ENCODE peak calls at places on chromosomes 6 and 20, in eight cellular contexts. One of them, this sample, is unnamed.

GRCh38 chr20:63064745-63065711 is 58.3 kb upstream of the BHLHE23 start:
- DNase-seq in breast epithelium: peak; percentile 48
- DNase-seq in neural progenitor cell: no peak
- DNase-seq in sigmoid colon: peak; percentile 53
- DNase-seq in CD8-positive, alpha-beta T cell: no peak
- DNase-seq in brain microvascular endothelial cell: no peak
- DNase-seq in effector memory CD4-positive, alpha-beta T cell: no peak
- DNase-seq in GM23248: no peak
- DNase-seq in this sample: no peak

GRCh38 chr6:44004625-44005506 is 122.4 kb downstream of the MRPL14 start:
- DNase-seq in breast epithelium: no peak
- DNase-seq in neural progenitor cell: no peak
- DNase-seq in sigmoid colon: no peak
- DNase-seq in CD8-positive, alpha-beta T cell: no peak
- DNase-seq in brain microvascular endothelial cell: no peak
- DNase-seq in effector memory CD4-positive, alpha-beta T cell: no peak
- DNase-seq in GM23248: peak; percentile 35
- DNase-seq in this sample: no peak

GRCh38 chr20:38023181-38024085 is 9.8 kb downstream of the TTI1 start:
- DNase-seq in breast epithelium: no peak
- DNase-seq in neural progenitor cell: no peak
- DNase-seq in sigmoid colon: no peak
- DNase-seq in CD8-positive, alpha-beta T cell: no peak
- DNase-seq in brain microvascular endothelial cell: peak; percentile 62
- DNase-seq in effector memory CD4-positive, alpha-beta T cell: no peak
- DNase-seq in GM23248: peak; percentile 45
- DNase-seq in this sample: no peak

GRCh38 chr6:1383729-1384548 is 5.4 kb upstream of the FOXF2 start:
- DNase-seq in breast epithelium: no peak
- DNase-seq in neural progenitor cell: peak; percentile 55
- DNase-seq in sigmoid colon: no peak
- DNase-seq in CD8-positive, alpha-beta T cell: no peak
- DNase-seq in brain microvascular endothelial cell: no peak
- DNase-seq in effector memory CD4-positive, alpha-beta T cell: no peak
- DNase-seq in GM23248: no peak
- DNase-seq in this sample: no peak

GRCh38 chr6:141484726-141485125 is 648.0 kb upstream of the GJE1 start:
- DNase-seq in breast epithelium: no peak
- DNase-seq in neural progenitor cell: no peak
- DNase-seq in sigmoid colon: no peak
- DNase-seq in CD8-positive, alpha-beta T cell: no peak
- DNase-seq in brain microvascular endothelial cell: no peak
- DNase-seq in effector memory CD4-positive, alpha-beta T cell: no peak
- DNase-seq in GM23248: no peak
- DNase-seq in this sample: no peak

GRCh38 chr20:36384022-36384619 is 78.0 kb downstream of the DLGAP4 start:
- DNase-seq in breast epithelium: no peak
- DNase-seq in neural progenitor cell: peak; percentile 92
- DNase-seq in sigmoid colon: no peak
- DNase-seq in CD8-positive, alpha-beta T cell: peak; percentile 25
- DNase-seq in brain microvascular endothelial cell: peak; percentile 8
- DNase-seq in effector memory CD4-positive, alpha-beta T cell: no peak
- DNase-seq in GM23248: peak; percentile 65
- DNase-seq in this sample: peak; percentile 52

GRCh38 chr6:161301338-161301737 is 27.5 kb upstream of the AGPAT4 start:
- DNase-seq in breast epithelium: no peak
- DNase-seq in neural progenitor cell: no peak
- DNase-seq in sigmoid colon: no peak
- DNase-seq in CD8-positive, alpha-beta T cell: no peak
- DNase-seq in brain microvascular endothelial cell: peak; percentile 47
- DNase-seq in effector memory CD4-positive, alpha-beta T cell: no peak
- DNase-seq in GM23248: peak; percentile 86
- DNase-seq in this sample: no peak

GRCh38 chr6:125631165-125631564 is 118.3 kb upstream of the HEY2 start:
- DNase-seq in breast epithelium: no peak
- DNase-seq in neural progenitor cell: no peak
- DNase-seq in sigmoid colon: no peak
- DNase-seq in CD8-positive, alpha-beta T cell: no peak
- DNase-seq in brain microvascular endothelial cell: no peak
- DNase-seq in effector memory CD4-positive, alpha-beta T cell: no peak
- DNase-seq in GM23248: no peak
- DNase-seq in this sample: no peak

GRCh38 chr20:10721112-10721896 is 47.5 kb upstream of the JAG1 start:
- DNase-seq in breast epithelium: no peak
- DNase-seq in neural progenitor cell: no peak
- DNase-seq in sigmoid colon: no peak
- DNase-seq in CD8-positive, alpha-beta T cell: no peak
- DNase-seq in brain microvascular endothelial cell: peak; percentile 57
- DNase-seq in effector memory CD4-positive, alpha-beta T cell: no peak
- DNase-seq in GM23248: no peak
- DNase-seq in this sample: no peak

GRCh38 chr6:42120895-42121865 is 21.2 kb downstream of the C6orf132 start:
- DNase-seq in breast epithelium: no peak
- DNase-seq in neural progenitor cell: no peak
- DNase-seq in sigmoid colon: no peak
- DNase-seq in CD8-positive, alpha-beta T cell: no peak
- DNase-seq in brain microvascular endothelial cell: no peak
- DNase-seq in effector memory CD4-positive, alpha-beta T cell: no peak
- DNase-seq in GM23248: peak; percentile 64
- DNase-seq in this sample: no peak

GRCh38 chr20:37471741-37472235 is 49.3 kb upstream of the NNAT start:
- DNase-seq in breast epithelium: no peak
- DNase-seq in neural progenitor cell: no peak
- DNase-seq in sigmoid colon: no peak
- DNase-seq in CD8-positive, alpha-beta T cell: no peak
- DNase-seq in brain microvascular endothelial cell: no peak
- DNase-seq in effector memory CD4-positive, alpha-beta T cell: no peak
- DNase-seq in GM23248: no peak
- DNase-seq in this sample: no peak

GRCh38 chr6:1553562-1554088 is 56.1 kb upstream of the FOXC1 start:
- DNase-seq in breast epithelium: no peak
- DNase-seq in neural progenitor cell: no peak
- DNase-seq in sigmoid colon: no peak
- DNase-seq in CD8-positive, alpha-beta T cell: no peak
- DNase-seq in brain microvascular endothelial cell: no peak
- DNase-seq in effector memory CD4-positive, alpha-beta T cell: no peak
- DNase-seq in GM23248: peak; percentile 31
- DNase-seq in this sample: no peak

GRCh38 chr20:59640267-59640666 is 35.9 kb downstream of the PHACTR3 start:
- DNase-seq in breast epithelium: no peak
- DNase-seq in neural progenitor cell: no peak
- DNase-seq in sigmoid colon: peak; percentile 52
- DNase-seq in CD8-positive, alpha-beta T cell: no peak
- DNase-seq in brain microvascular endothelial cell: no peak
- DNase-seq in effector memory CD4-positive, alpha-beta T cell: no peak
- DNase-seq in GM23248: no peak
- DNase-seq in this sample: no peak

GRCh38 chr6:164322533-164322932 is 908.0 kb downstream of the QKI start:
- DNase-seq in breast epithelium: no peak
- DNase-seq in neural progenitor cell: no peak
- DNase-seq in sigmoid colon: no peak
- DNase-seq in CD8-positive, alpha-beta T cell: no peak
- DNase-seq in brain microvascular endothelial cell: peak; percentile 81
- DNase-seq in effector memory CD4-positive, alpha-beta T cell: no peak
- DNase-seq in GM23248: peak; percentile 71
- DNase-seq in this sample: no peak

GRCh38 chr6:92723390-92723931 is 695.9 kb downstream of the EPHA7 start:
- DNase-seq in breast epithelium: no peak
- DNase-seq in neural progenitor cell: no peak
- DNase-seq in sigmoid colon: peak; percentile 58
- DNase-seq in CD8-positive, alpha-beta T cell: no peak
- DNase-seq in brain microvascular endothelial cell: no peak
- DNase-seq in effector memory CD4-positive, alpha-beta T cell: no peak
- DNase-seq in GM23248: no peak
- DNase-seq in this sample: peak; percentile 14

GRCh38 chr6:38168699-38169098 is 349.2 kb downstream of the ZFAND3 start:
- DNase-seq in breast epithelium: no peak
- DNase-seq in neural progenitor cell: no peak
- DNase-seq in sigmoid colon: no peak
- DNase-seq in CD8-positive, alpha-beta T cell: no peak
- DNase-seq in brain microvascular endothelial cell: no peak
- DNase-seq in effector memory CD4-positive, alpha-beta T cell: no peak
- DNase-seq in GM23248: no peak
- DNase-seq in this sample: no peak

GRCh38 chr20:37596890-37597539 is 69.3 kb upstream of the BLCAP start:
- DNase-seq in breast epithelium: no peak
- DNase-seq in neural progenitor cell: no peak
- DNase-seq in sigmoid colon: no peak
- DNase-seq in CD8-positive, alpha-beta T cell: no peak
- DNase-seq in brain microvascular endothelial cell: no peak
- DNase-seq in effector memory CD4-positive, alpha-beta T cell: no peak
- DNase-seq in GM23248: no peak
- DNase-seq in this sample: no peak

GRCh38 chr6:128494440-128494839 is 26.0 kb downstream of the PTPRK start:
- DNase-seq in breast epithelium: no peak
- DNase-seq in neural progenitor cell: peak; percentile 78
- DNase-seq in sigmoid colon: no peak
- DNase-seq in CD8-positive, alpha-beta T cell: no peak
- DNase-seq in brain microvascular endothelial cell: no peak
- DNase-seq in effector memory CD4-positive, alpha-beta T cell: no peak
- DNase-seq in GM23248: no peak
- DNase-seq in this sample: no peak

GRCh38 chr6:109513571-109514071 is 30.6 kb upstream of the ZBTB24 start:
- DNase-seq in breast epithelium: no peak
- DNase-seq in neural progenitor cell: peak; percentile 43
- DNase-seq in sigmoid colon: no peak
- DNase-seq in CD8-positive, alpha-beta T cell: no peak
- DNase-seq in brain microvascular endothelial cell: peak; percentile 93
- DNase-seq in effector memory CD4-positive, alpha-beta T cell: no peak
- DNase-seq in GM23248: peak; percentile 68
- DNase-seq in this sample: no peak

GRCh38 chr6:159305159-159305558 is 136.0 kb downstream of the FNDC1 start:
- DNase-seq in breast epithelium: no peak
- DNase-seq in neural progenitor cell: no peak
- DNase-seq in sigmoid colon: no peak
- DNase-seq in CD8-positive, alpha-beta T cell: no peak
- DNase-seq in brain microvascular endothelial cell: no peak
- DNase-seq in effector memory CD4-positive, alpha-beta T cell: no peak
- DNase-seq in GM23248: no peak
- DNase-seq in this sample: no peak

GRCh38 chr6:47169785-47170685 is 127.9 kb upstream of the ADGRF1 start:
- DNase-seq in breast epithelium: no peak
- DNase-seq in neural progenitor cell: no peak
- DNase-seq in sigmoid colon: no peak
- DNase-seq in CD8-positive, alpha-beta T cell: no peak
- DNase-seq in brain microvascular endothelial cell: peak; percentile 26
- DNase-seq in effector memory CD4-positive, alpha-beta T cell: no peak
- DNase-seq in GM23248: peak; percentile 61
- DNase-seq in this sample: no peak

GRCh38 chr6:91523511-91523910 is 936.6 kb upstream of the MAP3K7 start:
- DNase-seq in breast epithelium: no peak
- DNase-seq in neural progenitor cell: no peak
- DNase-seq in sigmoid colon: no peak
- DNase-seq in CD8-positive, alpha-beta T cell: no peak
- DNase-seq in brain microvascular endothelial cell: no peak
- DNase-seq in effector memory CD4-positive, alpha-beta T cell: no peak
- DNase-seq in GM23248: no peak
- DNase-seq in this sample: no peak

GRCh38 chr6:6588924-6589696 is 590 bp downstream of the LY86 start:
- DNase-seq in breast epithelium: no peak
- DNase-seq in neural progenitor cell: no peak
- DNase-seq in sigmoid colon: no peak
- DNase-seq in CD8-positive, alpha-beta T cell: no peak
- DNase-seq in brain microvascular endothelial cell: no peak
- DNase-seq in effector memory CD4-positive, alpha-beta T cell: no peak
- DNase-seq in GM23248: no peak
- DNase-seq in this sample: peak; percentile 21

GRCh38 chr6:54747955-54748354 is 98.6 kb upstream of the FAM83B start:
- DNase-seq in breast epithelium: no peak
- DNase-seq in neural progenitor cell: no peak
- DNase-seq in sigmoid colon: no peak
- DNase-seq in CD8-positive, alpha-beta T cell: no peak
- DNase-seq in brain microvascular endothelial cell: no peak
- DNase-seq in effector memory CD4-positive, alpha-beta T cell: no peak
- DNase-seq in GM23248: no peak
- DNase-seq in this sample: no peak

GRCh38 chr6:56356431-56356830 is 109.1 kb upstream of the COL21A1 start:
- DNase-seq in breast epithelium: no peak
- DNase-seq in neural progenitor cell: no peak
- DNase-seq in sigmoid colon: no peak
- DNase-seq in CD8-positive, alpha-beta T cell: no peak
- DNase-seq in brain microvascular endothelial cell: peak; percentile 20
- DNase-seq in effector memory CD4-positive, alpha-beta T cell: no peak
- DNase-seq in GM23248: peak; percentile 79
- DNase-seq in this sample: no peak

GRCh38 chr6:167493310-167493709 is 168.4 kb downstream of the TTLL2 start:
- DNase-seq in breast epithelium: no peak
- DNase-seq in neural progenitor cell: no peak
- DNase-seq in sigmoid colon: peak; percentile 8
- DNase-seq in CD8-positive, alpha-beta T cell: no peak
- DNase-seq in brain microvascular endothelial cell: no peak
- DNase-seq in effector memory CD4-positive, alpha-beta T cell: no peak
- DNase-seq in GM23248: no peak
- DNase-seq in this sample: no peak
- H3K4me3 ChIP-seq in breast epithelium: no peak overlapping the region
- H3K4me3 ChIP-seq in neural progenitor cell: no peak overlapping the region
- H3K4me3 ChIP-seq in sigmoid colon: no peak overlapping the region
- H3K4me3 ChIP-seq in CD8-positive, alpha-beta T cell: no peak overlapping the region
- H3K4me3 ChIP-seq in brain microvascular endothelial cell: no peak overlapping the region
- H3K4me3 ChIP-seq in effector memory CD4-positive, alpha-beta T cell: no peak overlapping the region
- H3K4me3 ChIP-seq in GM23248: no peak overlapping the region
- H3K4me3 ChIP-seq in this sample: no peak overlapping the region

DNA sequence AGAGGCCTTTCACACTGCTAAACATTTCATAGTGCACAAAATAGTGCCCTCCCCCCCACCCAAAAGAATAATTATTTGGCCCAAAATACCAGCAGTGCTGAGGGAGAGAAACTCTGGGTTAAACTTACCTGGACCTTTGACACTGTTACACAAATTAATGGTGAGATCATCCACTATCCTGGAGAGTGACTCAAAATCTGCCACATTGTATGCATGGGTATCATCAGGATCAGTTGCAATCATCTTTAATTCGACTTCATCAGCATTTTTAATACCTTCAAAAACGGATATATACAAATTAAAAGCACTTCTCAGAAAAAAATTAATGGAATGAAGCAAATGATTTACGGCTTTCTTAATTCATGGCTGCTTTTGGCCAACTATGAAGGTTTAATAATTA is 54.8 kb downstream of the COL12A1 start:
- DNase-seq in breast epithelium: no peak
- DNase-seq in neural progenitor cell: no peak
- DNase-seq in sigmoid colon: no peak
- DNase-seq in CD8-positive, alpha-beta T cell: no peak
- DNase-seq in brain microvascular endothelial cell: no peak
- DNase-seq in effector memory CD4-positive, alpha-beta T cell: no peak
- DNase-seq in GM23248: peak; percentile 58
- DNase-seq in this sample: no peak
- H3K27ac ChIP-seq in breast epithelium: no peak overlapping the region
- H3K27ac ChIP-seq in neural progenitor cell: no peak overlapping the region
- H3K27ac ChIP-seq in sigmoid colon: no peak overlapping the region
- H3K27ac ChIP-seq in CD8-positive, alpha-beta T cell: no peak overlapping the region
- H3K27ac ChIP-seq in brain microvascular endothelial cell: no peak overlapping the region
- H3K27ac ChIP-seq in effector memory CD4-positive, alpha-beta T cell: no peak overlapping the region
- H3K27ac ChIP-seq in GM23248: peak overlapping the region; percentile 3
- H3K27ac ChIP-seq in this sample: no peak overlapping the region

GRCh38 chr6:11187301-11187700 is 45.2 kb downstream of the NEDD9 start:
- DNase-seq in breast epithelium: no peak
- DNase-seq in neural progenitor cell: no peak
- DNase-seq in sigmoid colon: no peak
- DNase-seq in CD8-positive, alpha-beta T cell: no peak
- DNase-seq in brain microvascular endothelial cell: no peak
- DNase-seq in effector memory CD4-positive, alpha-beta T cell: no peak
- DNase-seq in GM23248: no peak
- DNase-seq in this sample: no peak
- H3K36me3 ChIP-seq in breast epithelium: peaks cover 9% of the 10 kb centered on the region
- H3K36me3 ChIP-seq in neural progenitor cell: no peaks in the 10 kb centered on the region
- H3K36me3 ChIP-seq in sigmoid colon: no peaks in the 10 kb centered on the region
- H3K36me3 ChIP-seq in CD8-positive, alpha-beta T cell: peaks cover 45% of the 10 kb centered on the region
- H3K36me3 ChIP-seq in brain microvascular endothelial cell: peaks cover 37% of the 10 kb centered on the region
- H3K36me3 ChIP-seq in effector memory CD4-positive, alpha-beta T cell: peaks cover 68% of the 10 kb centered on the region
- H3K36me3 ChIP-seq in GM23248: no peaks in the 10 kb centered on the region
- H3K36me3 ChIP-seq in this sample: peaks cover 15% of the 10 kb centered on the region

GRCh38 chr6:18276610-18277009 is 12.3 kb upstream of the DEK start:
- DNase-seq in breast epithelium: no peak
- DNase-seq in neural progenitor cell: peak; percentile 45
- DNase-seq in sigmoid colon: no peak
- DNase-seq in CD8-positive, alpha-beta T cell: no peak
- DNase-seq in brain microvascular endothelial cell: no peak
- DNase-seq in effector memory CD4-positive, alpha-beta T cell: no peak
- DNase-seq in GM23248: no peak
- DNase-seq in this sample: no peak
- H3K4me3 ChIP-seq in breast epithelium: peak overlapping the region; percentile 50
- H3K4me3 ChIP-seq in neural progenitor cell: peak overlapping the region; percentile 72
- H3K4me3 ChIP-seq in sigmoid colon: no peak overlapping the region
- H3K4me3 ChIP-seq in CD8-positive, alpha-beta T cell: no peak overlapping the region
- H3K4me3 ChIP-seq in brain microvascular endothelial cell: no peak overlapping the region
- H3K4me3 ChIP-seq in effector memory CD4-positive, alpha-beta T cell: no peak overlapping the region
- H3K4me3 ChIP-seq in GM23248: peak overlapping the region; percentile 69
- H3K4me3 ChIP-seq in this sample: no peak overlapping the region